ENCODE peak calls at places on chromosomes 13 and 19, in eight cellular contexts. A is CD8-positive, alpha-beta T cell; W is ureter; E is glutamatergic neuron; B is T-helper 22 cell; S is right atrium auricular region; Y is HEK293T; J is KG1. M is an unnamed sample.

GRCh38 chr19:34961775-34962174 is 2.3 kb downstream of the ZNF792 start:
- DNase-seq in A (no peak), W (no peak), E (no peak), B (no peak), S (no peak), Y (no peak), J (no peak), M (no peak)

GRCh38 chr13:21620858-21621257 is 16.9 kb upstream of the MICU2 start:
- DNase-seq in A (no peak), W (no peak), E (no peak), B (no peak), S (no peak), Y (no peak), J (no peak), M (no peak)

GRCh38 chr19:10835089-10835753 is 791 bp downstream of the TMED1 start:
- DNase-seq in A (no peak), W (no peak), E (no peak), B (no peak), S (no peak), Y (no peak), J (no peak), M (no peak)

GRCh38 chr19:12783226-12783848 is 7.9 kb upstream of the JUNB start:
- DNase-seq in A (no peak), W (no peak), E (no peak), B (no peak), S (no peak), Y (no peak), J (no peak), M (no peak)

GRCh38 chr13:113927661-113928581 is 46.0 kb downstream of the C13orf46 start:
- DNase-seq in A (no peak), W (peak; percentile 59), E (no peak), B (no peak), S (no peak), Y (no peak), J (no peak), M (no peak)

GRCh38 chr19:52343548-52343947 is 7.5 kb downstream of the ZNF610 start:
- DNase-seq in A (peak; percentile 62), W (peak; percentile 51), E (peak; percentile 66), B (peak; percentile 4), S (no peak), Y (peak; percentile 51), J (peak; percentile 18), M (no peak)

GRCh38 chr13:67062160-67062559 is 168.0 kb downstream of the PCDH9 start:
- DNase-seq in A (no peak), W (no peak), E (no peak), B (no peak), S (no peak), Y (no peak), J (no peak), M (no peak)

GRCh38 chr19:33725567-33725966 is 71.1 kb upstream of the KCTD15 start:
- DNase-seq in A (no peak), W (no peak), E (no peak), B (no peak), S (no peak), Y (no peak), J (no peak), M (no peak)

GRCh38 chr19:41325947-41326706 is 16.2 kb downstream of the CCDC97 start:
- DNase-seq in A (no peak), W (no peak), E (no peak), B (no peak), S (no peak), Y (no peak), J (no peak), M (peak; percentile 49)

GRCh38 chr13:52804202-52804641 is 44.2 kb downstream of the PCDH8 start:
- DNase-seq in A (no peak), W (no peak), E (no peak), B (no peak), S (no peak), Y (no peak), J (no peak), M (no peak)

GRCh38 chr19:17323973-17324327 is 10.7 kb downstream of the ANO8 start:
- DNase-seq in A (no peak), W (no peak), E (no peak), B (no peak), S (no peak), Y (no peak), J (no peak), M (no peak)

GRCh38 chr19:39833464-39834286 is at the start of gene DYRK1B:
- DNase-seq in A (peak; percentile 98), W (peak; percentile 99), E (peak; percentile 98), B (peak; percentile 98), S (peak; percentile 98), Y (peak; percentile 97), J (no peak), M (peak; percentile 90)

GRCh38 chr13:99796175-99796819 is 175.3 kb downstream of the ZIC5 start:
- DNase-seq in A (no peak), W (no peak), E (no peak), B (no peak), S (no peak), Y (peak; percentile 36), J (no peak), M (no peak)

GRCh38 chr13:40611635-40612422 is 54.6 kb downstream of the FOXO1 start:
- DNase-seq in A (no peak), W (no peak), E (no peak), B (no peak), S (no peak), Y (no peak), J (no peak), M (no peak)

GRCh38 chr13:91482427-91482826 is 84.0 kb downstream of the GPC5 start:
- DNase-seq in A (no peak), W (no peak), E (no peak), B (no peak), S (no peak), Y (peak; percentile 85), J (no peak), M (no peak)

GRCh38 chr13:104289400-104289799 is 1223.2 kb upstream of the SLC10A2 start:
- DNase-seq in A (no peak), W (no peak), E (no peak), B (no peak), S (no peak), Y (no peak), J (no peak), M (no peak)

GRCh38 chr13:58476176-58476575 is 844.6 kb downstream of the PCDH17 start:
- DNase-seq in A (no peak), W (no peak), E (no peak), B (no peak), S (no peak), Y (no peak), J (no peak), M (no peak)

GRCh38 chr19:40907968-40908735 is 26.1 kb upstream of the CYP2A7 start:
- DNase-seq in A (peak; percentile 68), W (peak; percentile 46), E (peak; percentile 25), B (peak; percentile 23), S (no peak), Y (peak; percentile 69), J (no peak), M (no peak)

GRCh38 chr19:40611096-40611495 is 9.9 kb downstream of the LTBP4 start:
- DNase-seq in A (no peak), W (peak; percentile 78), E (no peak), B (no peak), S (no peak), Y (no peak), J (no peak), M (no peak)

GRCh38 chr19:9834302-9834725 is 804 bp upstream of the PIN1 start:
- DNase-seq in A (no peak), W (no peak), E (no peak), B (no peak), S (no peak), Y (no peak), J (no peak), M (no peak)

GRCh38 chr13:114161644-114162532 is 17.2 kb upstream of the CFAP97D2 start:
- DNase-seq in A (peak; percentile 69), W (peak; percentile 68), E (no peak), B (no peak), S (no peak), Y (no peak), J (peak; percentile 32), M (no peak)

GRCh38 chr19:47521473-47522180 is 6.8 kb upstream of the NAPA start:
- DNase-seq in A (no peak), W (no peak), E (no peak), B (no peak), S (no peak), Y (no peak), J (no peak), M (no peak)

GRCh38 chr13:35848316-35848715 is 282.9 kb downstream of the DCLK1 start:
- DNase-seq in A (no peak), W (no peak), E (no peak), B (no peak), S (no peak), Y (no peak), J (no peak), M (no peak)

GRCh38 chr13:46149272-46150133 is 32.5 kb downstream of the LCP1 start:
- DNase-seq in A (no peak), W (no peak), E (no peak), B (no peak), S (no peak), Y (no peak), J (no peak), M (no peak)

GRCh38 chr19:16014923-16015804 is 61.1 kb upstream of the TPM4 start:
- DNase-seq in A (no peak), W (no peak), E (no peak), B (no peak), S (no peak), Y (no peak), J (no peak), M (no peak)

GRCh38 chr19:46133777-46134231 is 9.3 kb upstream of the IGFL3 start:
- DNase-seq in A (no peak), W (no peak), E (no peak), B (no peak), S (no peak), Y (no peak), J (no peak), M (no peak)

GRCh38 chr13:39186205-39186880 is 148.1 kb downstream of the NHLRC3 start:
- DNase-seq in A (no peak), W (no peak), E (no peak), B (no peak), S (no peak), Y (no peak), J (no peak), M (no peak)

GRCh38 chr19:12733369-12733896 is 1.1 kb downstream of the TRIR start:
- DNase-seq in A (no peak), W (no peak), E (no peak), B (peak; percentile 9), S (no peak), Y (no peak), J (peak; percentile 33), M (no peak)

GRCh38 chr19:43820098-43820860 is 6.8 kb upstream of the ZNF283 start:
- DNase-seq in A (peak; percentile 51), W (no peak), E (peak; percentile 26), B (no peak), S (no peak), Y (no peak), J (no peak), M (no peak)

GRCh38 chr19:15532779-15533521 is 24.6 kb downstream of the CYP4F22 start:
- DNase-seq in A (no peak), W (no peak), E (no peak), B (no peak), S (no peak), Y (no peak), J (peak; percentile 16), M (no peak)

GRCh38 chr19:17617807-17618192 is 62.4 kb downstream of the COLGALT1 start:
- DNase-seq in A (no peak), W (no peak), E (no peak), B (no peak), S (no peak), Y (no peak), J (no peak), M (no peak)

GRCh38 chr13:110426745-110427144 is 119.7 kb downstream of the COL4A2 start:
- DNase-seq in A (no peak), W (no peak), E (no peak), B (no peak), S (no peak), Y (no peak), J (no peak), M (no peak)

GRCh38 chr13:44013666-44014291 is 134.1 kb downstream of the LACC1 start:
- DNase-seq in A (no peak), W (no peak), E (no peak), B (no peak), S (no peak), Y (no peak), J (no peak), M (no peak)

M was measured in activated B cell treated with CpG ODN at 0.5 μM for 24 hours.